ENCODE peak calls at places on chromosomes 2 and 18, in eight cellular contexts. E is renal cortical epithelial cell; K is T follicular helper cell; X is effector CD4-positive, alpha-beta T cell; T is NCI-H2081; L is WTC11; H is activated CD8-positive, alpha-beta memory T cell treated with anti-CD3 and anti-CD28 coated beads for 1 hour; W is NCI-H524. F is an unnamed sample.
A peak's percentile ranks its signal among the peaks of the same experiment; 100 is the strongest.

GRCh38 chr2:187857826-187858225 is 303.6 kb upstream of the TFPI start:
- DNase-seq in E (no peak), W (no peak), H (no peak), T (no peak), L (no peak), K (no peak), X (no peak), F (no peak)

GRCh38 chr2:38523728-38524437 is 78.8 kb downstream of the HNRNPLL start:
- DNase-seq in E (no peak), W (peak; percentile 32), K (no peak), T (no peak), X (no peak), H (no peak), L (peak; percentile 55), F (peak; percentile 72)

GRCh38 chr2:169732583-169733358 is 861 bp upstream of the KLHL23 start:
- DNase-seq in X (no peak), T (no peak), K (no peak), L (no peak), H (no peak), E (peak; percentile 35), W (peak; percentile 41), F (no peak)

GRCh38 chr2:24768013-24768412 is 25.2 kb downstream of the PTRHD1 start:
- DNase-seq in K (no peak), H (no peak), X (no peak), E (no peak), W (no peak), L (no peak), T (no peak), F (no peak)

GRCh38 chr2:71611247-71611646 is 157.9 kb downstream of the DYSF start:
- DNase-seq in H (no peak), X (no peak), W (no peak), L (peak; percentile 6), E (no peak), T (no peak), K (no peak), F (no peak)

GRCh38 chr2:101516349-101516748 is 41.4 kb upstream of the RFX8 start:
- DNase-seq in H (no peak), W (no peak), E (no peak), L (no peak), T (no peak), K (no peak), X (no peak), F (peak; percentile 15)

GRCh38 chr18:79438089-79438488 is 42.4 kb downstream of the NFATC1 start:
- DNase-seq in E (no peak), H (no peak), T (no peak), X (no peak), W (no peak), K (no peak), L (no peak), F (no peak)

GRCh38 chr18:31634331-31634713 is 42.6 kb downstream of the TTR start:
- DNase-seq in E (no peak), W (no peak), X (no peak), L (no peak), K (no peak), H (no peak), T (no peak), F (no peak)

GRCh38 chr2:12032975-12033374 is 286.5 kb downstream of the LPIN1 start:
- DNase-seq in X (no peak), T (no peak), E (peak; percentile 83), K (no peak), L (no peak), W (no peak), H (no peak), F (no peak)

GRCh38 chr2:136980303-136980702 is 215.0 kb downstream of the THSD7B start:
- DNase-seq in W (no peak), K (no peak), E (no peak), X (no peak), H (no peak), L (no peak), T (no peak), F (no peak)

GRCh38 chr2:238846503-238847431 is 1.1 kb upstream of the TWIST2 start:
- DNase-seq in W (no peak), L (peak; percentile 49), E (no peak), K (no peak), X (no peak), T (no peak), H (no peak), F (peak; percentile 64)

GRCh38 chr2:102033028-102033749 is 41.4 kb downstream of the IL1R2 start:
- DNase-seq in X (no peak), K (no peak), W (no peak), L (no peak), T (no peak), E (peak; percentile 98), H (no peak), F (no peak)

GRCh38 chr2:120797421-120798289 is 62.0 kb downstream of the GLI2 start:
- DNase-seq in L (peak; percentile 52), X (no peak), T (no peak), K (no peak), E (no peak), W (no peak), H (no peak), F (peak; percentile 55)

GRCh38 chr2:227370791-227371312 is 8.3 kb downstream of the TM4SF20 start:
- DNase-seq in X (no peak), W (no peak), T (no peak), E (no peak), L (no peak), H (no peak), K (no peak), F (no peak)

GRCh38 chr2:20062615-20063545 is 11.5 kb upstream of the LAPTM4A start:
- DNase-seq in L (no peak), K (no peak), W (no peak), H (no peak), X (no peak), T (no peak), E (no peak), F (no peak)